ENCODE peak calls at places on chromosomes 4 and X, in five cellular contexts. W is choroid plexus epithelial cell, U is adrenal gland, X is dorsolateral prefrontal cortex, Z is A549. E is an unnamed sample.

GRCh38 chrX:29308726-29309125 is 721.5 kb downstream of the IL1RAPL1 start:
- DNase-seq in W (no peak), U (no peak), X (no peak), Z (no peak), E (no peak)

GRCh38 chr4:112075129-112075753 is 70.0 kb upstream of the FAM241A start:
- DNase-seq in W (peak), U (peak), X (no peak), Z (peak), E (no peak)

GRCh38 chr4:15765910-15766703 is 12.0 kb upstream of the CD38 start:
- DNase-seq in W (peak), U (no peak), X (no peak), Z (no peak), E (no peak)

GRCh38 chr4:80091688-80092087 is 18.7 kb upstream of the ANTXR2 start:
- DNase-seq in W (no peak), U (no peak), X (no peak), Z (no peak), E (no peak)

GRCh38 chr4:4852591-4853362 is 6.7 kb upstream of the MSX1 start:
- DNase-seq in W (peak), U (no peak), X (no peak), Z (no peak), E (no peak)

GRCh38 chr4:156169011-156169410 is 215.3 kb upstream of the CTSO start:
- DNase-seq in W (peak), U (no peak), X (peak), Z (no peak), E (no peak)

GRCh38 chrX:155997436-155997835 is at the start of gene IL9R:
- DNase-seq in W (no peak), U (no peak), X (no peak), Z (no peak), E (no peak)

GRCh38 chrX:149881081-149881711 is at the start of gene MAGEA8:
- DNase-seq in W (no peak), U (no peak), X (no peak), Z (no peak), E (no peak)

GRCh38 chrX:140157611-140158010 is 192.3 kb upstream of the CXorf66 start:
- DNase-seq in W (peak), U (no peak), X (no peak), Z (no peak), E (no peak)

GRCh38 chr4:176187610-176188009 is 7.8 kb downstream of the SPATA4 start:
- DNase-seq in W (peak), U (no peak), X (no peak), Z (no peak), E (no peak)

GRCh38 chr4:41934813-41935651 is at the start of gene TMEM33:
- DNase-seq in W (peak), U (peak), X (peak), Z (peak), E (peak)

GRCh38 chrX:87941841-87942240 is 424.2 kb downstream of the KLHL4 start:
- DNase-seq in W (peak), U (no peak), X (no peak), Z (no peak), E (no peak)

GRCh38 chr4:129561886-129562285 is 465.9 kb downstream of the C4orf33 start:
- DNase-seq in W (peak), U (no peak), X (no peak), Z (no peak), E (no peak)

GRCh38 chrX:372856-373640 is 13.7 kb downstream of the PPP2R3B start:
- DNase-seq in W (peak), U (no peak), X (no peak), Z (no peak), E (no peak)

GRCh38 chr4:169103966-169104412 is 93.9 kb upstream of the CBR4 start:
- DNase-seq in W (peak), U (no peak), X (no peak), Z (no peak), E (no peak)

GRCh38 chr4:75653845-75654503 is 19.2 kb downstream of the G3BP2 start:
- DNase-seq in W (peak), U (peak), X (no peak), Z (peak), E (no peak)

GRCh38 chrX:41889317-41890025 is 33.9 kb downstream of the CASK start:
- DNase-seq in W (peak), U (no peak), X (no peak), Z (peak), E (no peak)

GRCh38 chrX:139559383-139560042 is 29.0 kb downstream of the F9 start:
- DNase-seq in W (peak), U (peak), X (no peak), Z (peak), E (no peak)

GRCh38 chr4:110631582-110632505 is 9.0 kb upstream of the PITX2 start:
- DNase-seq in W (peak), U (peak), X (peak), Z (peak), E (no peak)

GRCh38 chr4:107202744-107203143 is 166.6 kb upstream of the DKK2 start:
- DNase-seq in W (no peak), U (no peak), X (no peak), Z (no peak), E (no peak)

GRCh38 chrX:3815896-3816664 is 102.6 kb upstream of the PRKX start:
- DNase-seq in W (peak), U (peak), X (peak), Z (peak), E (no peak)

GRCh38 chrX:102976793-102977495 is 39.9 kb downstream of the RAB40AL start:
- DNase-seq in W (peak), U (no peak), X (no peak), Z (no peak), E (no peak)

GRCh38 chr4:163701915-163702314 is 207.4 kb downstream of the TMA16 start:
- DNase-seq in W (peak), U (no peak), X (no peak), Z (no peak), E (no peak)
- TF ChIP-seq CTCF in W (no peak), U (no peak), X (no peak), Z (no peak), E (no peak)

GRCh38 chr4:23932935-23933334 is 43.1 kb upstream of the PPARGC1A start:
- DNase-seq in W (peak), U (no peak), X (no peak), Z (no peak), E (no peak)
- TF ChIP-seq CTCF in W (peak), U (no peak), X (no peak), Z (no peak), E (no peak)

GRCh38 chr4:120977435-120977997 is 55.0 kb upstream of the PRDM5 start:
- DNase-seq in W (peak), U (peak), X (no peak), Z (peak), E (no peak)
- TF ChIP-seq CTCF in W (peak), U (peak), X (no peak), Z (peak), E (peak)

DNA sequence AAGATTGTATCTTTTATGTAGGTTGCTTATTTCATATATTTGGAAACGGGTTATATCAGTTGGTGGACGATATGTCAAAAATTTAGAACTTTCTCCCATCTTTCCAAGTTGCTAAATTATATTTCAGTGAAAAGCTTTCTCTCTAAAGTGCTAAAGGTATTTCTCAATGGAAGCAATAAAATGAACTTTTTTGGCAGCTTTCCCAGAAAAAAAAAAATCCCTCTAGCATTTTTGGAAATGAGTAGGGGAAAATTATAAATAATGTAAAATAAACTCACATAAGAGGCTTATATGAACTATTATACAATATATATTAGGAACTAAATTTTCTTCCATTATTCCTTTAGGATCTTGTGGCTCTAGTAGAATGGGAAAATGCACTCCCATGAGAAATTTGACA is 152.2 kb downstream of the GRID2 start:
- DNase-seq in W (no peak), U (no peak), X (no peak), Z (no peak), E (no peak)
- TF ChIP-seq CTCF in W (no peak), U (no peak), X (no peak), Z (no peak), E (no peak)

GRCh38 chrX:15605233-15605632 is 4.5 kb upstream of the ACE2 start:
- DNase-seq in W (no peak), U (no peak), X (no peak), Z (no peak), E (no peak)
- TF ChIP-seq CTCF in W (no peak), U (no peak), X (no peak), Z (no peak), E (no peak)

DNA sequence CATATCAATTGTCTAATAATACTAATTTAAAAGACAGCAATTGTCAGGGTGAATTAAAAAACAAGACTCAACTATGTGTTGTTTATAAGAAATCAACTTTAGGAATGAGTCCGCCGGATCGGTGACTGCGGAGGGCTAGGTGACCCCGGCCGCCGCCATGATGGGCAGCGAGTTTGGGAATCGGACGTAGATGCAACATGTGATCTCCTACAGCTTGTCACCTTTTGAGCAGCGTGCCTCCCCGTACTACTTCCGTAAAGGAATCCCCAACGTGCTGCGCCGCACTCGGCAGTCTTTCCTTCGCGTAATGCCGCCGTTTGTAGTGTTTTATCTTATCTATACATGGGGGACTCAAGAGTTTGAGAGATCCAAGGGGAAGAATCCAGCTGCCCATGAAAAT is 742.5 kb upstream of the PABPC4L start:
- DNase-seq in W (no peak), U (no peak), X (no peak), Z (no peak), E (no peak)
- TF ChIP-seq CTCF in W (no peak), U (no peak), X (no peak), Z (no peak), E (no peak)

GRCh38 chr4:66252291-66252690 is 582.0 kb upstream of the EPHA5 start:
- DNase-seq in W (peak), U (no peak), X (no peak), Z (no peak), E (no peak)
- TF ChIP-seq CTCF in W (peak), U (no peak), X (no peak), Z (no peak), E (no peak)

GRCh38 chr4:185899833-185900232 is 87.8 kb upstream of the SORBS2 start:
- DNase-seq in W (no peak), U (no peak), X (no peak), Z (no peak), E (no peak)
- TF ChIP-seq CTCF in W (no peak), U (no peak), X (no peak), Z (no peak), E (no peak)

DNA sequence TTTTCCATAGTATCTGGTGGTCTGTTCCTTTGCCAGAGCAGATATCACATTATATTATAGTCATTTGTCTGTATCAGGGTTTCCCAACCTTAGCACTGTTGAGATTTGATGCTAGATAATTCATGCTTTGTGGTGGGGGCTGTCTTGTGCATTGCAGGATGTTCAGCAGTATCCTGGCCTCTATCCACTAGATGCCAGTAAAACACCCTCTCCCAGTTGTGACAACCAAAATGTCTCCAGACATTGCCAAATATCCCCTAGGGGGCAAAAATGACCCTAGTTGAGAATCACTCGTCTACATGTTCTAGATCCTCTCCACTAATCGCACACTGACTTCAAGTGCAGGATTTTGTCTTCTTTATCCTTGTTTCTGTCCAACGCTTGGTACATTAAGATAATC is 160.8 kb downstream of the FANCB start:
- DNase-seq in W (peak), U (no peak), X (no peak), Z (no peak), E (no peak)
- TF ChIP-seq CTCF in W (peak), U (no peak), X (no peak), Z (no peak), E (no peak)

DNA sequence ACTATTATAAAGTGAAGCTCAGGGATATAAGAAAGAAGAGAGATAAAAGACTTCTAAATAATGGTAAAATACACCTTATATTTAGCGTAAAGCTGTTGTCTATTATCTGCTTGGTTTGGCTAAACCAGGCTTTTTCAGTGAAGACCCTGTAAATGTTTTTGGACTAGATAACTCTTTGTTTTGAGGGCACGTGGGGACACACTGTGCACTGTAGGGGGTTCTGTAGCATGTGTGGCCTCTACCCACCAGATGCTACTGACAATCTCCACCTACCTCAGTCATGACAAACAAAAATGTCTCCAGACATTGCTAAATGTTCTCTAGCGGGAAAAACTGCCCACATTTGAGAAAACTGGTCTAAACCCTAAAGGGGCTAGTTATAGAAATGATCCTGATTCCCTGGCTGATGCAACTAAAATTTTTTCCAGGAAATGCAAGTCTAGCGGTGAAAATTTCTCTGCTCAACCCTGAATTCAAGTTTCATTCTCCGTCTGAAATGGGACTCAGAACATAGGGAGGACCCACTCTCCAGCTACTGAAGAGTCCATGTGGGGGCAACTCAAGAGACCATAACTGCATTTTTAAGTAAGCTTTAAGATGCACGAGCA is 355.2 kb upstream of the RASGEF1B start:
- DNase-seq in W (no peak), U (no peak), X (no peak), Z (no peak), E (no peak)
- TF ChIP-seq CTCF in W (no peak), U (no peak), X (no peak), Z (no peak), E (no peak)